ENCODE peak calls at places on chromosomes 11 and 22, in ten cellular contexts. W is astrocyte of the cerebellum; Z is A172; P is hepatocyte; F is HepG2; S is activated CD4-positive, alpha-beta T cell treated with anti-CD3 and anti-CD28 coated beads, Interleukin-2, amount 50 U/mL, for 1 hour; H is 8988T; A is CD4-positive, alpha-beta T cell; M is CD8-positive, alpha-beta memory T cell; G is NCI-H446. I is an unnamed sample.

GRCh38 chr22:19874307-19875060 is 19.8 kb upstream of the GNB1L start:
- DNase-seq in W (no peak), Z (no peak), P (no peak), F (no peak), S (peak), H (no peak), A (peak), M (peak), G (no peak), I (no peak)

GRCh38 chr22:19717691-19718254 is 3.5 kb downstream of the SEPTIN5 start:
- DNase-seq in W (no peak), Z (peak), P (peak), F (no peak), S (peak), H (peak), A (peak), M (peak), G (peak), I (no peak)

GRCh38 chr11:86502137-86502536 is 127.5 kb downstream of the CCDC81 start:
- DNase-seq in W (no peak), Z (no peak), P (no peak), F (no peak), S (no peak), H (no peak), A (no peak), M (no peak), G (no peak), I (no peak)

GRCh38 chr11:68014157-68014965 is 4.2 kb downstream of the ALDH3B1 start:
- DNase-seq in W (peak), Z (peak), P (no peak), F (no peak), S (no peak), H (peak), A (no peak), M (no peak), G (no peak), I (no peak)

GRCh38 chr22:36009085-36009484 is 19.5 kb downstream of the RBFOX2 start:
- DNase-seq in W (no peak), Z (no peak), P (no peak), F (no peak), S (no peak), H (no peak), A (no peak), M (no peak), G (no peak), I (no peak)

GRCh38 chr11:64524534-64525042 is 66.4 kb upstream of the SLC22A12 start:
- DNase-seq in W (no peak), Z (no peak), P (no peak), F (no peak), S (no peak), H (no peak), A (no peak), M (no peak), G (no peak), I (no peak)

GRCh38 chr11:112062923-112063322 is 10.9 kb downstream of the PIH1D2 start:
- DNase-seq in W (no peak), Z (no peak), P (no peak), F (no peak), S (no peak), H (no peak), A (no peak), M (no peak), G (no peak), I (no peak)

GRCh38 chr11:44784438-44784760 is 57.6 kb downstream of the TSPAN18 start:
- DNase-seq in W (no peak), Z (no peak), P (no peak), F (no peak), S (no peak), H (no peak), A (no peak), M (no peak), G (no peak), I (no peak)

I was measured in NK-92 treated with Interleukin-12 subunit alpha and Interleukin-12 subunit beta, amount 100 ng/mL, for 24 hours.